ENCODE peak calls at places on chromosomes 4 and X, in ten cellular contexts. One of them, this sample, is unnamed.

GRCh38 chrX:124257924-124258706 is 74.3 kb upstream of the TEX13D start:
- DNase-seq in activated CD4-positive, CD25-positive, alpha-beta regulatory T cell treated with anti-CD3 and anti-CD28 coated beads, Interleukin-2, amount 50 U/mL, for 16 hours: no peak
- DNase-seq in mesothelial cell of epicardium: no peak
- DNase-seq in pons: no peak
- DNase-seq in stimulated activated CD4-positive, alpha-beta T cell treated with anti-CD3 and anti-CD28 coated beads, Interleukin-1b, Interleukin-23, amount 100 ng/mL, for 24 hours: no peak
- DNase-seq in heart right ventricle: no peak
- DNase-seq in activated CD4-positive, alpha-beta T cell treated with anti-CD3 and anti-CD28 coated beads, Interleukin-2, amount 50 U/mL, for 1 hour: no peak
- DNase-seq in hippocampal formation: no peak
- DNase-seq in T-helper 17 cell: no peak
- DNase-seq in cardiac muscle cell: no peak
- DNase-seq in this sample: no peak

GRCh38 chr4:14545796-14546195 is 456.5 kb upstream of the CPEB2 start:
- DNase-seq in activated CD4-positive, CD25-positive, alpha-beta regulatory T cell treated with anti-CD3 and anti-CD28 coated beads, Interleukin-2, amount 50 U/mL, for 16 hours: no peak
- DNase-seq in mesothelial cell of epicardium: no peak
- DNase-seq in pons: no peak
- DNase-seq in stimulated activated CD4-positive, alpha-beta T cell treated with anti-CD3 and anti-CD28 coated beads, Interleukin-1b, Interleukin-23, amount 100 ng/mL, for 24 hours: no peak
- DNase-seq in heart right ventricle: no peak
- DNase-seq in activated CD4-positive, alpha-beta T cell treated with anti-CD3 and anti-CD28 coated beads, Interleukin-2, amount 50 U/mL, for 1 hour: no peak
- DNase-seq in hippocampal formation: no peak
- DNase-seq in T-helper 17 cell: no peak
- DNase-seq in cardiac muscle cell: no peak
- DNase-seq in this sample: no peak

GRCh38 chr4:128844931-128845330 is 35.4 kb downstream of the JADE1 start:
- DNase-seq in activated CD4-positive, CD25-positive, alpha-beta regulatory T cell treated with anti-CD3 and anti-CD28 coated beads, Interleukin-2, amount 50 U/mL, for 16 hours: no peak
- DNase-seq in mesothelial cell of epicardium: no peak
- DNase-seq in pons: peak
- DNase-seq in stimulated activated CD4-positive, alpha-beta T cell treated with anti-CD3 and anti-CD28 coated beads, Interleukin-1b, Interleukin-23, amount 100 ng/mL, for 24 hours: no peak
- DNase-seq in heart right ventricle: peak
- DNase-seq in activated CD4-positive, alpha-beta T cell treated with anti-CD3 and anti-CD28 coated beads, Interleukin-2, amount 50 U/mL, for 1 hour: no peak
- DNase-seq in hippocampal formation: no peak
- DNase-seq in T-helper 17 cell: no peak
- DNase-seq in cardiac muscle cell: no peak
- DNase-seq in this sample: no peak

GRCh38 chrX:49269768-49270248 is at the start of gene PPP1R3F:
- DNase-seq in activated CD4-positive, CD25-positive, alpha-beta regulatory T cell treated with anti-CD3 and anti-CD28 coated beads, Interleukin-2, amount 50 U/mL, for 16 hours: no peak
- DNase-seq in mesothelial cell of epicardium: no peak
- DNase-seq in pons: no peak
- DNase-seq in stimulated activated CD4-positive, alpha-beta T cell treated with anti-CD3 and anti-CD28 coated beads, Interleukin-1b, Interleukin-23, amount 100 ng/mL, for 24 hours: no peak
- DNase-seq in heart right ventricle: no peak
- DNase-seq in activated CD4-positive, alpha-beta T cell treated with anti-CD3 and anti-CD28 coated beads, Interleukin-2, amount 50 U/mL, for 1 hour: no peak
- DNase-seq in hippocampal formation: no peak
- DNase-seq in T-helper 17 cell: no peak
- DNase-seq in cardiac muscle cell: no peak
- DNase-seq in this sample: no peak

GRCh38 chrX:38379088-38379487 is 26.7 kb downstream of the OTC start:
- DNase-seq in activated CD4-positive, CD25-positive, alpha-beta regulatory T cell treated with anti-CD3 and anti-CD28 coated beads, Interleukin-2, amount 50 U/mL, for 16 hours: no peak
- DNase-seq in mesothelial cell of epicardium: no peak
- DNase-seq in pons: no peak
- DNase-seq in stimulated activated CD4-positive, alpha-beta T cell treated with anti-CD3 and anti-CD28 coated beads, Interleukin-1b, Interleukin-23, amount 100 ng/mL, for 24 hours: no peak
- DNase-seq in heart right ventricle: no peak
- DNase-seq in activated CD4-positive, alpha-beta T cell treated with anti-CD3 and anti-CD28 coated beads, Interleukin-2, amount 50 U/mL, for 1 hour: no peak
- DNase-seq in hippocampal formation: no peak
- DNase-seq in T-helper 17 cell: no peak
- DNase-seq in cardiac muscle cell: peak
- DNase-seq in this sample: no peak

GRCh38 chr4:40299704-40300336 is 35.3 kb upstream of the CHRNA9 start:
- DNase-seq in activated CD4-positive, CD25-positive, alpha-beta regulatory T cell treated with anti-CD3 and anti-CD28 coated beads, Interleukin-2, amount 50 U/mL, for 16 hours: no peak
- DNase-seq in mesothelial cell of epicardium: no peak
- DNase-seq in pons: no peak
- DNase-seq in stimulated activated CD4-positive, alpha-beta T cell treated with anti-CD3 and anti-CD28 coated beads, Interleukin-1b, Interleukin-23, amount 100 ng/mL, for 24 hours: no peak
- DNase-seq in heart right ventricle: no peak
- DNase-seq in activated CD4-positive, alpha-beta T cell treated with anti-CD3 and anti-CD28 coated beads, Interleukin-2, amount 50 U/mL, for 1 hour: no peak
- DNase-seq in hippocampal formation: no peak
- DNase-seq in T-helper 17 cell: no peak
- DNase-seq in cardiac muscle cell: no peak
- DNase-seq in this sample: no peak

GRCh38 chr4:119016636-119017035 is 119.0 kb upstream of the MYOZ2 start:
- DNase-seq in activated CD4-positive, CD25-positive, alpha-beta regulatory T cell treated with anti-CD3 and anti-CD28 coated beads, Interleukin-2, amount 50 U/mL, for 16 hours: no peak
- DNase-seq in mesothelial cell of epicardium: no peak
- DNase-seq in pons: no peak
- DNase-seq in stimulated activated CD4-positive, alpha-beta T cell treated with anti-CD3 and anti-CD28 coated beads, Interleukin-1b, Interleukin-23, amount 100 ng/mL, for 24 hours: no peak
- DNase-seq in heart right ventricle: no peak
- DNase-seq in activated CD4-positive, alpha-beta T cell treated with anti-CD3 and anti-CD28 coated beads, Interleukin-2, amount 50 U/mL, for 1 hour: no peak
- DNase-seq in hippocampal formation: no peak
- DNase-seq in T-helper 17 cell: no peak
- DNase-seq in cardiac muscle cell: peak
- DNase-seq in this sample: no peak

GRCh38 chrX:68894513-68895338 is 65.9 kb downstream of the EFNB1 start:
- DNase-seq in activated CD4-positive, CD25-positive, alpha-beta regulatory T cell treated with anti-CD3 and anti-CD28 coated beads, Interleukin-2, amount 50 U/mL, for 16 hours: no peak
- DNase-seq in mesothelial cell of epicardium: no peak
- DNase-seq in pons: peak
- DNase-seq in stimulated activated CD4-positive, alpha-beta T cell treated with anti-CD3 and anti-CD28 coated beads, Interleukin-1b, Interleukin-23, amount 100 ng/mL, for 24 hours: no peak
- DNase-seq in heart right ventricle: peak
- DNase-seq in activated CD4-positive, alpha-beta T cell treated with anti-CD3 and anti-CD28 coated beads, Interleukin-2, amount 50 U/mL, for 1 hour: no peak
- DNase-seq in hippocampal formation: peak
- DNase-seq in T-helper 17 cell: no peak
- DNase-seq in cardiac muscle cell: peak
- DNase-seq in this sample: no peak

GRCh38 chr4:100872811-100873210 is 355.0 kb upstream of the EMCN start:
- DNase-seq in activated CD4-positive, CD25-positive, alpha-beta regulatory T cell treated with anti-CD3 and anti-CD28 coated beads, Interleukin-2, amount 50 U/mL, for 16 hours: no peak
- DNase-seq in mesothelial cell of epicardium: no peak
- DNase-seq in pons: no peak
- DNase-seq in stimulated activated CD4-positive, alpha-beta T cell treated with anti-CD3 and anti-CD28 coated beads, Interleukin-1b, Interleukin-23, amount 100 ng/mL, for 24 hours: no peak
- DNase-seq in heart right ventricle: no peak
- DNase-seq in activated CD4-positive, alpha-beta T cell treated with anti-CD3 and anti-CD28 coated beads, Interleukin-2, amount 50 U/mL, for 1 hour: no peak
- DNase-seq in hippocampal formation: no peak
- DNase-seq in T-helper 17 cell: no peak
- DNase-seq in cardiac muscle cell: no peak
- DNase-seq in this sample: no peak

GRCh38 chr4:151679247-151679646 is 81.6 kb downstream of the GATB start:
- DNase-seq in activated CD4-positive, CD25-positive, alpha-beta regulatory T cell treated with anti-CD3 and anti-CD28 coated beads, Interleukin-2, amount 50 U/mL, for 16 hours: no peak
- DNase-seq in mesothelial cell of epicardium: no peak
- DNase-seq in pons: no peak
- DNase-seq in stimulated activated CD4-positive, alpha-beta T cell treated with anti-CD3 and anti-CD28 coated beads, Interleukin-1b, Interleukin-23, amount 100 ng/mL, for 24 hours: no peak
- DNase-seq in heart right ventricle: no peak
- DNase-seq in activated CD4-positive, alpha-beta T cell treated with anti-CD3 and anti-CD28 coated beads, Interleukin-2, amount 50 U/mL, for 1 hour: no peak
- DNase-seq in hippocampal formation: no peak
- DNase-seq in T-helper 17 cell: no peak
- DNase-seq in cardiac muscle cell: no peak
- DNase-seq in this sample: no peak

GRCh38 chrX:101619336-101619735 is 1.5 kb upstream of the ARMCX6 start:
- DNase-seq in activated CD4-positive, CD25-positive, alpha-beta regulatory T cell treated with anti-CD3 and anti-CD28 coated beads, Interleukin-2, amount 50 U/mL, for 16 hours: no peak
- DNase-seq in mesothelial cell of epicardium: no peak
- DNase-seq in pons: no peak
- DNase-seq in stimulated activated CD4-positive, alpha-beta T cell treated with anti-CD3 and anti-CD28 coated beads, Interleukin-1b, Interleukin-23, amount 100 ng/mL, for 24 hours: no peak
- DNase-seq in heart right ventricle: peak
- DNase-seq in activated CD4-positive, alpha-beta T cell treated with anti-CD3 and anti-CD28 coated beads, Interleukin-2, amount 50 U/mL, for 1 hour: no peak
- DNase-seq in hippocampal formation: no peak
- DNase-seq in T-helper 17 cell: no peak
- DNase-seq in cardiac muscle cell: no peak
- DNase-seq in this sample: no peak

GRCh38 chr4:170014359-170015008 is 11.7 kb downstream of the MFAP3L start:
- DNase-seq in activated CD4-positive, CD25-positive, alpha-beta regulatory T cell treated with anti-CD3 and anti-CD28 coated beads, Interleukin-2, amount 50 U/mL, for 16 hours: no peak
- DNase-seq in mesothelial cell of epicardium: no peak
- DNase-seq in pons: peak
- DNase-seq in stimulated activated CD4-positive, alpha-beta T cell treated with anti-CD3 and anti-CD28 coated beads, Interleukin-1b, Interleukin-23, amount 100 ng/mL, for 24 hours: no peak
- DNase-seq in heart right ventricle: no peak
- DNase-seq in activated CD4-positive, alpha-beta T cell treated with anti-CD3 and anti-CD28 coated beads, Interleukin-2, amount 50 U/mL, for 1 hour: no peak
- DNase-seq in hippocampal formation: no peak
- DNase-seq in T-helper 17 cell: no peak
- DNase-seq in cardiac muscle cell: no peak
- DNase-seq in this sample: no peak

GRCh38 chrX:150038977-150039599 is 100.8 kb upstream of the EOLA2 start:
- DNase-seq in activated CD4-positive, CD25-positive, alpha-beta regulatory T cell treated with anti-CD3 and anti-CD28 coated beads, Interleukin-2, amount 50 U/mL, for 16 hours: no peak
- DNase-seq in mesothelial cell of epicardium: no peak
- DNase-seq in pons: no peak
- DNase-seq in stimulated activated CD4-positive, alpha-beta T cell treated with anti-CD3 and anti-CD28 coated beads, Interleukin-1b, Interleukin-23, amount 100 ng/mL, for 24 hours: no peak
- DNase-seq in heart right ventricle: no peak
- DNase-seq in activated CD4-positive, alpha-beta T cell treated with anti-CD3 and anti-CD28 coated beads, Interleukin-2, amount 50 U/mL, for 1 hour: no peak
- DNase-seq in hippocampal formation: no peak
- DNase-seq in T-helper 17 cell: no peak
- DNase-seq in cardiac muscle cell: peak
- DNase-seq in this sample: no peak

GRCh38 chr4:150867148-150867547 is 147.9 kb downstream of the LRBA start:
- DNase-seq in activated CD4-positive, CD25-positive, alpha-beta regulatory T cell treated with anti-CD3 and anti-CD28 coated beads, Interleukin-2, amount 50 U/mL, for 16 hours: peak
- DNase-seq in mesothelial cell of epicardium: no peak
- DNase-seq in pons: peak
- DNase-seq in stimulated activated CD4-positive, alpha-beta T cell treated with anti-CD3 and anti-CD28 coated beads, Interleukin-1b, Interleukin-23, amount 100 ng/mL, for 24 hours: peak
- DNase-seq in heart right ventricle: peak
- DNase-seq in activated CD4-positive, alpha-beta T cell treated with anti-CD3 and anti-CD28 coated beads, Interleukin-2, amount 50 U/mL, for 1 hour: no peak
- DNase-seq in hippocampal formation: no peak
- DNase-seq in T-helper 17 cell: no peak
- DNase-seq in cardiac muscle cell: peak
- DNase-seq in this sample: peak

GRCh38 chrX:10597871-10598270 is 22.5 kb downstream of the MID1 start:
- DNase-seq in activated CD4-positive, CD25-positive, alpha-beta regulatory T cell treated with anti-CD3 and anti-CD28 coated beads, Interleukin-2, amount 50 U/mL, for 16 hours: no peak
- DNase-seq in mesothelial cell of epicardium: no peak
- DNase-seq in pons: peak
- DNase-seq in stimulated activated CD4-positive, alpha-beta T cell treated with anti-CD3 and anti-CD28 coated beads, Interleukin-1b, Interleukin-23, amount 100 ng/mL, for 24 hours: no peak
- DNase-seq in heart right ventricle: no peak
- DNase-seq in activated CD4-positive, alpha-beta T cell treated with anti-CD3 and anti-CD28 coated beads, Interleukin-2, amount 50 U/mL, for 1 hour: no peak
- DNase-seq in hippocampal formation: no peak
- DNase-seq in T-helper 17 cell: no peak
- DNase-seq in cardiac muscle cell: peak
- DNase-seq in this sample: no peak

GRCh38 chr4:3375688-3376087 is 66.1 kb upstream of the HGFAC start:
- DNase-seq in activated CD4-positive, CD25-positive, alpha-beta regulatory T cell treated with anti-CD3 and anti-CD28 coated beads, Interleukin-2, amount 50 U/mL, for 16 hours: no peak
- DNase-seq in mesothelial cell of epicardium: no peak
- DNase-seq in pons: no peak
- DNase-seq in stimulated activated CD4-positive, alpha-beta T cell treated with anti-CD3 and anti-CD28 coated beads, Interleukin-1b, Interleukin-23, amount 100 ng/mL, for 24 hours: no peak
- DNase-seq in heart right ventricle: no peak
- DNase-seq in activated CD4-positive, alpha-beta T cell treated with anti-CD3 and anti-CD28 coated beads, Interleukin-2, amount 50 U/mL, for 1 hour: no peak
- DNase-seq in hippocampal formation: no peak
- DNase-seq in T-helper 17 cell: no peak
- DNase-seq in cardiac muscle cell: peak
- DNase-seq in this sample: no peak

GRCh38 chr4:18981234-18981615 is 959.7 kb upstream of the LCORL start:
- DNase-seq in activated CD4-positive, CD25-positive, alpha-beta regulatory T cell treated with anti-CD3 and anti-CD28 coated beads, Interleukin-2, amount 50 U/mL, for 16 hours: no peak
- DNase-seq in mesothelial cell of epicardium: no peak
- DNase-seq in pons: no peak
- DNase-seq in stimulated activated CD4-positive, alpha-beta T cell treated with anti-CD3 and anti-CD28 coated beads, Interleukin-1b, Interleukin-23, amount 100 ng/mL, for 24 hours: no peak
- DNase-seq in heart right ventricle: no peak
- DNase-seq in activated CD4-positive, alpha-beta T cell treated with anti-CD3 and anti-CD28 coated beads, Interleukin-2, amount 50 U/mL, for 1 hour: no peak
- DNase-seq in hippocampal formation: no peak
- DNase-seq in T-helper 17 cell: no peak
- DNase-seq in cardiac muscle cell: no peak
- DNase-seq in this sample: no peak

GRCh38 chrX:747176-747575 is 116.6 kb downstream of the SHOX start:
- DNase-seq in activated CD4-positive, CD25-positive, alpha-beta regulatory T cell treated with anti-CD3 and anti-CD28 coated beads, Interleukin-2, amount 50 U/mL, for 16 hours: no peak
- DNase-seq in mesothelial cell of epicardium: no peak
- DNase-seq in pons: no peak
- DNase-seq in stimulated activated CD4-positive, alpha-beta T cell treated with anti-CD3 and anti-CD28 coated beads, Interleukin-1b, Interleukin-23, amount 100 ng/mL, for 24 hours: no peak
- DNase-seq in heart right ventricle: no peak
- DNase-seq in activated CD4-positive, alpha-beta T cell treated with anti-CD3 and anti-CD28 coated beads, Interleukin-2, amount 50 U/mL, for 1 hour: no peak
- DNase-seq in hippocampal formation: no peak
- DNase-seq in T-helper 17 cell: no peak
- DNase-seq in cardiac muscle cell: no peak
- DNase-seq in this sample: no peak

GRCh38 chr4:167177925-167178324 is 56.4 kb downstream of the SPOCK3 start:
- DNase-seq in activated CD4-positive, CD25-positive, alpha-beta regulatory T cell treated with anti-CD3 and anti-CD28 coated beads, Interleukin-2, amount 50 U/mL, for 16 hours: no peak
- DNase-seq in mesothelial cell of epicardium: no peak
- DNase-seq in pons: peak
- DNase-seq in stimulated activated CD4-positive, alpha-beta T cell treated with anti-CD3 and anti-CD28 coated beads, Interleukin-1b, Interleukin-23, amount 100 ng/mL, for 24 hours: no peak
- DNase-seq in heart right ventricle: no peak
- DNase-seq in activated CD4-positive, alpha-beta T cell treated with anti-CD3 and anti-CD28 coated beads, Interleukin-2, amount 50 U/mL, for 1 hour: no peak
- DNase-seq in hippocampal formation: no peak
- DNase-seq in T-helper 17 cell: no peak
- DNase-seq in cardiac muscle cell: no peak
- DNase-seq in this sample: no peak

GRCh38 chr4:173717581-173717980 is 187.6 kb upstream of the HAND2 start:
- DNase-seq in activated CD4-positive, CD25-positive, alpha-beta regulatory T cell treated with anti-CD3 and anti-CD28 coated beads, Interleukin-2, amount 50 U/mL, for 16 hours: no peak
- DNase-seq in mesothelial cell of epicardium: no peak
- DNase-seq in pons: no peak
- DNase-seq in stimulated activated CD4-positive, alpha-beta T cell treated with anti-CD3 and anti-CD28 coated beads, Interleukin-1b, Interleukin-23, amount 100 ng/mL, for 24 hours: no peak
- DNase-seq in heart right ventricle: no peak
- DNase-seq in activated CD4-positive, alpha-beta T cell treated with anti-CD3 and anti-CD28 coated beads, Interleukin-2, amount 50 U/mL, for 1 hour: no peak
- DNase-seq in hippocampal formation: no peak
- DNase-seq in T-helper 17 cell: no peak
- DNase-seq in cardiac muscle cell: no peak
- DNase-seq in this sample: no peak

GRCh38 chrX:154327026-154327820 is 31.6 kb downstream of the TKTL1 start:
- DNase-seq in activated CD4-positive, CD25-positive, alpha-beta regulatory T cell treated with anti-CD3 and anti-CD28 coated beads, Interleukin-2, amount 50 U/mL, for 16 hours: no peak
- DNase-seq in mesothelial cell of epicardium: no peak
- DNase-seq in pons: no peak
- DNase-seq in stimulated activated CD4-positive, alpha-beta T cell treated with anti-CD3 and anti-CD28 coated beads, Interleukin-1b, Interleukin-23, amount 100 ng/mL, for 24 hours: no peak
- DNase-seq in heart right ventricle: no peak
- DNase-seq in activated CD4-positive, alpha-beta T cell treated with anti-CD3 and anti-CD28 coated beads, Interleukin-2, amount 50 U/mL, for 1 hour: peak
- DNase-seq in hippocampal formation: no peak
- DNase-seq in T-helper 17 cell: no peak
- DNase-seq in cardiac muscle cell: no peak
- DNase-seq in this sample: no peak

GRCh38 chr4:159413252-159413941 is 310.5 kb downstream of the RAPGEF2 start:
- DNase-seq in activated CD4-positive, CD25-positive, alpha-beta regulatory T cell treated with anti-CD3 and anti-CD28 coated beads, Interleukin-2, amount 50 U/mL, for 16 hours: no peak
- DNase-seq in mesothelial cell of epicardium: no peak
- DNase-seq in pons: no peak
- DNase-seq in stimulated activated CD4-positive, alpha-beta T cell treated with anti-CD3 and anti-CD28 coated beads, Interleukin-1b, Interleukin-23, amount 100 ng/mL, for 24 hours: no peak
- DNase-seq in heart right ventricle: no peak
- DNase-seq in activated CD4-positive, alpha-beta T cell treated with anti-CD3 and anti-CD28 coated beads, Interleukin-2, amount 50 U/mL, for 1 hour: no peak
- DNase-seq in hippocampal formation: no peak
- DNase-seq in T-helper 17 cell: no peak
- DNase-seq in cardiac muscle cell: peak
- DNase-seq in this sample: no peak

GRCh38 chr4:89836897-89837384 is at the start of gene SNCA:
- DNase-seq in activated CD4-positive, CD25-positive, alpha-beta regulatory T cell treated with anti-CD3 and anti-CD28 coated beads, Interleukin-2, amount 50 U/mL, for 16 hours: no peak
- DNase-seq in mesothelial cell of epicardium: peak
- DNase-seq in pons: peak
- DNase-seq in stimulated activated CD4-positive, alpha-beta T cell treated with anti-CD3 and anti-CD28 coated beads, Interleukin-1b, Interleukin-23, amount 100 ng/mL, for 24 hours: no peak
- DNase-seq in heart right ventricle: peak
- DNase-seq in activated CD4-positive, alpha-beta T cell treated with anti-CD3 and anti-CD28 coated beads, Interleukin-2, amount 50 U/mL, for 1 hour: peak
- DNase-seq in hippocampal formation: peak
- DNase-seq in T-helper 17 cell: peak
- DNase-seq in cardiac muscle cell: peak
- DNase-seq in this sample: no peak

GRCh38 chrX:67693928-67694327 is 150.1 kb downstream of the AR start:
- DNase-seq in activated CD4-positive, CD25-positive, alpha-beta regulatory T cell treated with anti-CD3 and anti-CD28 coated beads, Interleukin-2, amount 50 U/mL, for 16 hours: no peak
- DNase-seq in mesothelial cell of epicardium: no peak
- DNase-seq in pons: no peak
- DNase-seq in stimulated activated CD4-positive, alpha-beta T cell treated with anti-CD3 and anti-CD28 coated beads, Interleukin-1b, Interleukin-23, amount 100 ng/mL, for 24 hours: no peak
- DNase-seq in heart right ventricle: no peak
- DNase-seq in activated CD4-positive, alpha-beta T cell treated with anti-CD3 and anti-CD28 coated beads, Interleukin-2, amount 50 U/mL, for 1 hour: no peak
- DNase-seq in hippocampal formation: no peak
- DNase-seq in T-helper 17 cell: no peak
- DNase-seq in cardiac muscle cell: peak
- DNase-seq in this sample: no peak

GRCh38 chrX:124307253-124307907 is 25.1 kb upstream of the TEX13D start:
- DNase-seq in activated CD4-positive, CD25-positive, alpha-beta regulatory T cell treated with anti-CD3 and anti-CD28 coated beads, Interleukin-2, amount 50 U/mL, for 16 hours: no peak
- DNase-seq in mesothelial cell of epicardium: no peak
- DNase-seq in pons: no peak
- DNase-seq in stimulated activated CD4-positive, alpha-beta T cell treated with anti-CD3 and anti-CD28 coated beads, Interleukin-1b, Interleukin-23, amount 100 ng/mL, for 24 hours: no peak
- DNase-seq in heart right ventricle: no peak
- DNase-seq in activated CD4-positive, alpha-beta T cell treated with anti-CD3 and anti-CD28 coated beads, Interleukin-2, amount 50 U/mL, for 1 hour: no peak
- DNase-seq in hippocampal formation: no peak
- DNase-seq in T-helper 17 cell: no peak
- DNase-seq in cardiac muscle cell: no peak
- DNase-seq in this sample: no peak

GRCh38 chr4:24979554-24979953 is 51.2 kb downstream of the LGI2 start:
- DNase-seq in activated CD4-positive, CD25-positive, alpha-beta regulatory T cell treated with anti-CD3 and anti-CD28 coated beads, Interleukin-2, amount 50 U/mL, for 16 hours: no peak
- DNase-seq in mesothelial cell of epicardium: no peak
- DNase-seq in pons: peak
- DNase-seq in stimulated activated CD4-positive, alpha-beta T cell treated with anti-CD3 and anti-CD28 coated beads, Interleukin-1b, Interleukin-23, amount 100 ng/mL, for 24 hours: no peak
- DNase-seq in heart right ventricle: peak
- DNase-seq in activated CD4-positive, alpha-beta T cell treated with anti-CD3 and anti-CD28 coated beads, Interleukin-2, amount 50 U/mL, for 1 hour: no peak
- DNase-seq in hippocampal formation: peak
- DNase-seq in T-helper 17 cell: no peak
- DNase-seq in cardiac muscle cell: peak
- DNase-seq in this sample: no peak

GRCh38 chrX:4263005-4263404 is 549.6 kb upstream of the PRKX start:
- DNase-seq in activated CD4-positive, CD25-positive, alpha-beta regulatory T cell treated with anti-CD3 and anti-CD28 coated beads, Interleukin-2, amount 50 U/mL, for 16 hours: no peak
- DNase-seq in mesothelial cell of epicardium: no peak
- DNase-seq in pons: peak
- DNase-seq in stimulated activated CD4-positive, alpha-beta T cell treated with anti-CD3 and anti-CD28 coated beads, Interleukin-1b, Interleukin-23, amount 100 ng/mL, for 24 hours: no peak
- DNase-seq in heart right ventricle: no peak
- DNase-seq in activated CD4-positive, alpha-beta T cell treated with anti-CD3 and anti-CD28 coated beads, Interleukin-2, amount 50 U/mL, for 1 hour: no peak
- DNase-seq in hippocampal formation: no peak
- DNase-seq in T-helper 17 cell: no peak
- DNase-seq in cardiac muscle cell: no peak
- DNase-seq in this sample: no peak

GRCh38 chr4:5572114-5572513 is 136.2 kb downstream of the EVC2 start:
- DNase-seq in activated CD4-positive, CD25-positive, alpha-beta regulatory T cell treated with anti-CD3 and anti-CD28 coated beads, Interleukin-2, amount 50 U/mL, for 16 hours: no peak
- DNase-seq in mesothelial cell of epicardium: no peak
- DNase-seq in pons: no peak
- DNase-seq in stimulated activated CD4-positive, alpha-beta T cell treated with anti-CD3 and anti-CD28 coated beads, Interleukin-1b, Interleukin-23, amount 100 ng/mL, for 24 hours: no peak
- DNase-seq in heart right ventricle: no peak
- DNase-seq in activated CD4-positive, alpha-beta T cell treated with anti-CD3 and anti-CD28 coated beads, Interleukin-2, amount 50 U/mL, for 1 hour: no peak
- DNase-seq in hippocampal formation: no peak
- DNase-seq in T-helper 17 cell: no peak
- DNase-seq in cardiac muscle cell: peak
- DNase-seq in this sample: no peak